ENCODE peak calls at places on chromosomes 2 and 18, in six cellular contexts. T is AG04449, V is dorsolateral prefrontal cortex, N is M059J, Z is amniotic stem cell, R is NCI-H1694. X is an unnamed sample.

GRCh38 chr2:210445116-210445707 is 31.3 kb downstream of the LANCL1 start:
- DNase-seq in T (no peak), V (no peak), Z (no peak), R (no peak), N (peak), X (no peak)

GRCh38 chr2:206282746-206283145 is 8.3 kb downstream of the ZDBF2 start:
- DNase-seq in T (no peak), V (no peak), R (no peak), N (no peak), Z (no peak), X (no peak)

GRCh38 chr2:101766871-101767739 is 69.6 kb downstream of the MAP4K4 start:
- DNase-seq in N (peak), V (no peak), Z (peak), R (no peak), T (peak), X (peak)

GRCh38 chr2:71796174-71796592 is 342.8 kb downstream of the DYSF start:
- DNase-seq in T (no peak), R (no peak), N (peak), V (no peak), Z (peak), X (no peak)

GRCh38 chr2:27795093-27795834 is 23.7 kb downstream of the MRPL33 start:
- DNase-seq in R (no peak), Z (no peak), V (no peak), N (no peak), T (no peak), X (no peak)

GRCh38 chr18:29962579-29962978 is 1080.0 kb downstream of the DSC3 start:
- DNase-seq in V (no peak), Z (no peak), R (no peak), T (no peak), N (no peak), X (no peak)

GRCh38 chr2:207854484-207855386 is 85.0 kb upstream of the FZD5 start:
- DNase-seq in T (peak), N (peak), Z (no peak), V (no peak), R (no peak), X (no peak)

GRCh38 chr2:46174559-46175170 is 122.5 kb upstream of the EPAS1 start:
- DNase-seq in T (no peak), Z (no peak), R (no peak), V (no peak), N (no peak), X (no peak)

GRCh38 chr2:1864981-1865421 is 120.7 kb upstream of the PXDN start:
- DNase-seq in V (no peak), Z (no peak), N (no peak), R (no peak), T (no peak), X (no peak)

GRCh38 chr2:191857406-191857805 is 10.5 kb upstream of the CAVIN2 start:
- DNase-seq in V (no peak), R (no peak), N (peak), Z (no peak), T (no peak), X (no peak)

GRCh38 chr2:232237460-232237859 is 141.1 kb upstream of the ALPP start:
- DNase-seq in R (no peak), T (no peak), V (no peak), N (no peak), Z (no peak), X (no peak)

GRCh38 chr18:12098389-12098788 is 4.7 kb downstream of the ANKRD62 start:
- DNase-seq in Z (no peak), N (no peak), V (no peak), R (no peak), T (no peak), X (no peak)

GRCh38 chr2:179165356-179166000 is 99.2 kb downstream of the SESTD1 start:
- DNase-seq in N (peak), T (no peak), R (no peak), Z (no peak), V (no peak), X (no peak)

GRCh38 chr2:37802899-37803379 is 122.1 kb upstream of the RMDN2 start:
- DNase-seq in Z (peak), V (no peak), N (peak), T (peak), R (no peak), X (peak)

GRCh38 chr2:158153270-158154015 is 51.8 kb downstream of the UPP2 start:
- DNase-seq in R (no peak), T (no peak), N (no peak), V (no peak), Z (no peak), X (no peak)

GRCh38 chr18:63301458-63301857 is 18.1 kb downstream of the BCL2 start:
- DNase-seq in N (no peak), V (no peak), R (no peak), Z (no peak), T (no peak), X (no peak)

GRCh38 chr2:54665436-54665856 is 58.0 kb upstream of the EML6 start:
- DNase-seq in Z (no peak), V (no peak), T (no peak), R (peak), N (peak), X (no peak)

GRCh38 chr2:72917138-72917874 is at the start of gene EMX1:
- DNase-seq in V (peak), T (no peak), N (peak), Z (no peak), R (peak), X (no peak)

GRCh38 chr2:190649035-190649797 is at the start of gene NAB1:
- DNase-seq in R (no peak), Z (no peak), T (no peak), N (peak), V (no peak), X (no peak)

GRCh38 chr2:953975-954686 is 3.5 kb downstream of the SNTG2 start:
- DNase-seq in Z (peak), N (peak), V (no peak), R (no peak), T (no peak), X (no peak)

GRCh38 chr2:6909431-6910385 is 7.5 kb upstream of the RNF144A start:
- DNase-seq in V (no peak), N (peak), Z (no peak), T (no peak), R (no peak), X (no peak)